ENCODE peak calls at places on chromosomes 5 and 9, in four cellular contexts. T is NCI-H2107, R is Peyer's patch, F is brain microvascular endothelial cell. K is an unnamed sample.

GRCh38 chr9:134719331-134719730 is 77.7 kb downstream of the COL5A1 start:
- DNase-seq in T (no peak), F (no peak), R (no peak), K (no peak)

GRCh38 chr5:139543423-139543991 is 17.6 kb upstream of the UBE2D2 start:
- DNase-seq in T (no peak), R (peak), F (peak), K (peak)

GRCh38 chr9:96048954-96049831 is 173.7 kb downstream of the ERCC6L2 start:
- DNase-seq in T (no peak), R (no peak), F (no peak), K (no peak)

GRCh38 chr5:149853019-149853648 is 91.5 kb downstream of the PDE6A start:
- DNase-seq in F (peak), T (no peak), R (peak), K (peak)

GRCh38 chr9:73565833-73566465 is 414.3 kb downstream of the ANXA1 start:
- DNase-seq in F (peak), R (no peak), T (no peak), K (no peak)

GRCh38 chr9:129981180-129981907 is 61.6 kb downstream of the FNBP1 start:
- DNase-seq in R (peak), T (no peak), F (peak), K (peak)

GRCh38 chr5:67028371-67028770 is 168.2 kb downstream of the CD180 start:
- DNase-seq in R (no peak), T (no peak), F (peak), K (no peak)

GRCh38 chr5:151451626-151452520 is 4.5 kb downstream of the SLC36A1 start:
- DNase-seq in F (peak), R (no peak), T (no peak), K (no peak)

GRCh38 chr5:134626369-134627014 is 6.1 kb downstream of the SAR1B start:
- DNase-seq in T (no peak), R (no peak), F (no peak), K (no peak)

K was measured in left colon.